ENCODE peak calls at places on chromosomes 4 and X, in five cellular contexts. Z is right lobe of liver, O is transverse colon, L is ovary, U is HepG2. Y is an unnamed sample. For H3K4me1, the result is how much of the 10 kb centered on the place peaks cover.

GRCh38 chrX:130173190-130173895 is 1.6 kb downstream of the RAB33A start:
- DNase-seq in O (peak), U (no peak), L (peak), Z (no peak), Y (peak)

GRCh38 chr4:169103966-169104412 is 93.9 kb upstream of the CBR4 start:
- DNase-seq in Z (no peak), L (no peak), U (no peak), O (no peak), Y (peak)

GRCh38 chr4:25861422-25861926 is 1.3 kb downstream of the SEL1L3 start:
- DNase-seq in L (no peak), O (no peak), U (no peak), Z (no peak), Y (no peak)

GRCh38 chr4:145049241-145049640 is 48.8 kb downstream of the ANAPC10 start:
- DNase-seq in Z (no peak), O (no peak), L (no peak), U (no peak), Y (no peak)

GRCh38 chr4:46648088-46648744 is 258.3 kb upstream of the GABRA2 start:
- DNase-seq in L (no peak), Z (no peak), O (peak), U (peak), Y (no peak)

GRCh38 chr4:7390366-7390765 is 44.4 kb downstream of the PSAPL1 start:
- DNase-seq in Z (no peak), L (no peak), O (no peak), U (no peak), Y (no peak)

GRCh38 chr4:99828477-99828876 is 11.8 kb downstream of the DAPP1 start:
- DNase-seq in Z (no peak), O (no peak), U (no peak), L (no peak), Y (no peak)

GRCh38 chrX:16511776-16512400 is 138.1 kb upstream of the S100G start:
- DNase-seq in Z (no peak), O (no peak), L (no peak), U (no peak), Y (no peak)

GRCh38 chrX:119655125-119655524 is 37.8 kb downstream of the SEPTIN6 start:
- DNase-seq in Z (no peak), L (peak), O (no peak), U (no peak), Y (no peak)
- TF ChIP-seq POLR2A in Z (no peak), L (no peak), O (no peak), U (no peak), Y (no peak)

GRCh38 chrX:64850371-64851082 is 125.7 kb downstream of the ZC4H2 start:
- DNase-seq in O (no peak), U (no peak), L (no peak), Z (no peak), Y (no peak)
- H3K4me1 ChIP-seq in O (under half), U (under half), L (under half), Z (under half), Y (under half)

GRCh38 chr4:104490770-104491395 is 3.8 kb downstream of the CXXC4 start:
- DNase-seq in O (peak), U (peak), Z (peak), L (peak), Y (peak)

GRCh38 chr4:104490096-104490769 is 4.5 kb downstream of the CXXC4 start:
- DNase-seq in L (peak), Z (peak), U (no peak), O (peak), Y (peak)

GRCh38 chr4:104493071-104493831 is 1.4 kb downstream of the CXXC4 start:
- DNase-seq in U (no peak), O (no peak), Z (no peak), L (no peak), Y (no peak)

GRCh38 chr4:104491396-104491821 is 3.3 kb downstream of the CXXC4 start:
- DNase-seq in O (peak), L (peak), U (no peak), Z (peak), Y (peak)

GRCh38 chr4:104491826-104492771 is 2.6 kb downstream of the CXXC4 start:
- DNase-seq in L (peak), Z (no peak), O (peak), U (no peak), Y (peak)
- TF ChIP-seq POLR2A in L (no peak), Z (no peak), O (no peak), U (no peak), Y (no peak)

GRCh38 chrX:41759817-41760216 is 35.8 kb downstream of the GPR82 start:
- DNase-seq in U (peak), L (no peak), O (no peak), Z (no peak), Y (no peak)
- H3K4me1 ChIP-seq in U (under half), L (under half), O (under half), Z (under half), Y (under half)